ENCODE peak calls at places on chromosome 6, in four cellular contexts. One of them, this sample, is unnamed.

GRCh38 chr6:4589295-4589694 is 186.9 kb upstream of the CDYL start:
- DNase-seq in breast epithelium: no peak
- DNase-seq in prostate gland: no peak
- DNase-seq in vagina: no peak
- DNase-seq in this sample: no peak

GRCh38 chr6:105318660-105319059 is 84.2 kb downstream of the PREP start:
- DNase-seq in breast epithelium: no peak
- DNase-seq in prostate gland: no peak
- DNase-seq in vagina: no peak
- DNase-seq in this sample: no peak

GRCh38 chr6:92297101-92297500 is 1122.3 kb downstream of the EPHA7 start:
- DNase-seq in breast epithelium: no peak
- DNase-seq in prostate gland: no peak
- DNase-seq in vagina: no peak
- DNase-seq in this sample: no peak

GRCh38 chr6:10429638-10430427 is 15.0 kb upstream of the TFAP2A start:
- DNase-seq in breast epithelium: peak
- DNase-seq in prostate gland: no peak
- DNase-seq in vagina: no peak
- DNase-seq in this sample: no peak

GRCh38 chr6:14871196-14871595 is 374.7 kb upstream of the JARID2 start:
- DNase-seq in breast epithelium: no peak
- DNase-seq in prostate gland: no peak
- DNase-seq in vagina: no peak
- DNase-seq in this sample: no peak

GRCh38 chr6:33000053-33000452 is 9.3 kb downstream of the HLA-DOA start:
- DNase-seq in breast epithelium: no peak
- DNase-seq in prostate gland: no peak
- DNase-seq in vagina: no peak
- DNase-seq in this sample: peak

GRCh38 chr6:7904654-7905319 is 5.8 kb downstream of the TXNDC5 start:
- DNase-seq in breast epithelium: no peak
- DNase-seq in prostate gland: no peak
- DNase-seq in vagina: no peak
- DNase-seq in this sample: no peak

GRCh38 chr6:81383472-81383871 is 369.0 kb downstream of the TENT5A start:
- DNase-seq in breast epithelium: no peak
- DNase-seq in prostate gland: no peak
- DNase-seq in vagina: no peak
- DNase-seq in this sample: no peak

DNA sequence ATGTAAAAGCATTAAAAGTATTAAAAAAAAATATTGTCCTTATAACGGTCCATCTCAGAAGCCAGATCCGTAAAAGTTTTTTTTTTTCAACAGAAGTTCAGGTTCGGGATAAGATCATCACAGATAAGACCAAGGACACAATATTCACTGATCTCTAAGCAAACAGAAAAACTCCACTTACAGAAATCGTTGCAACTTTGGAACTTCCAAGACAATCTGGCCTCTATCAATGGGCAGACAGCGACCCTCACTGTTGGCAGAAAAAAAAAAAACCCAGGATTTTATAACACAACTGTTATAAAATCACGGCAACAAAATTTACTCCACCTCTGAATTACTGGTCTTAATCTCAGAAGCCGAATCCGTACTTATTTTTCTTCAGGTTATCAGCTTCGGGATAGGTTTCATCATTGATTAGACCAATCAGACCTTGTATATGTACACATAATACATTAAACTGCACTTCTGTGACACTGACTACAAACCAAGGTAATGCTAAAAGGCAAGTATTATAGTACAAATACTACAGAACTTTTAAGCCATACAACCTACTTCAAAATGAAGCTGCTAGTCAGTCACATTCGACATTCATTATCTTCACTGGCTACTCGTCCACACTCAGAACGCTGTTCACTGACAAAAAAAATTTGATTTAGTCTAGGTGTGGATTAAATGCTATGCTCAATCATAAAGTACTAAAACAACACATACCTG is 34.7 kb upstream of the SYNCRIP start:
- DNase-seq in breast epithelium: no peak
- DNase-seq in prostate gland: no peak
- DNase-seq in vagina: no peak
- DNase-seq in this sample: no peak
- TF ChIP-seq POLR2A in breast epithelium: no peak
- TF ChIP-seq POLR2A in prostate gland: no peak
- TF ChIP-seq POLR2A in vagina: no peak
- TF ChIP-seq POLR2A in this sample: no peak

GRCh38 chr6:166944666-166945256 is 11.6 kb downstream of the RNASET2 start:
- DNase-seq in breast epithelium: no peak
- DNase-seq in prostate gland: no peak
- DNase-seq in vagina: no peak
- DNase-seq in this sample: no peak

GRCh38 chr6:166939894-166940293 is 16.5 kb downstream of the RNASET2 start:
- DNase-seq in breast epithelium: peak
- DNase-seq in prostate gland: no peak
- DNase-seq in vagina: no peak
- DNase-seq in this sample: no peak

GRCh38 chr6:166939276-166939816 is 17.0 kb downstream of the RNASET2 start:
- DNase-seq in breast epithelium: no peak
- DNase-seq in prostate gland: no peak
- DNase-seq in vagina: no peak
- DNase-seq in this sample: no peak

GRCh38 chr6:166940643-166941068 is 15.7 kb downstream of the RNASET2 start:
- DNase-seq in breast epithelium: peak
- DNase-seq in prostate gland: no peak
- DNase-seq in vagina: no peak
- DNase-seq in this sample: no peak

GRCh38 chr6:166942393-166943168 is 13.8 kb downstream of the RNASET2 start:
- DNase-seq in breast epithelium: no peak
- DNase-seq in prostate gland: no peak
- DNase-seq in vagina: no peak
- DNase-seq in this sample: no peak
- TF ChIP-seq POLR2AphosphoS5 in breast epithelium: no peak
- TF ChIP-seq POLR2AphosphoS5 in prostate gland: no peak
- TF ChIP-seq POLR2AphosphoS5 in vagina: no peak
- TF ChIP-seq POLR2AphosphoS5 in this sample: no peak

GRCh38 chr6:35312763-35313125 is 15.1 kb downstream of the DEF6 start:
- DNase-seq in breast epithelium: no peak
- DNase-seq in prostate gland: no peak
- DNase-seq in vagina: no peak
- DNase-seq in this sample: no peak

GRCh38 chr6:35309611-35310264 is 12.1 kb downstream of the DEF6 start:
- DNase-seq in breast epithelium: no peak
- DNase-seq in prostate gland: no peak
- DNase-seq in vagina: peak
- DNase-seq in this sample: no peak

GRCh38 chr6:35310265-35310831 is 12.7 kb downstream of the DEF6 start:
- DNase-seq in breast epithelium: no peak
- DNase-seq in prostate gland: no peak
- DNase-seq in vagina: peak
- DNase-seq in this sample: no peak

GRCh38 chr6:35312076-35312762 is 14.6 kb downstream of the DEF6 start:
- DNase-seq in breast epithelium: no peak
- DNase-seq in prostate gland: no peak
- DNase-seq in vagina: peak
- DNase-seq in this sample: no peak

GRCh38 chr6:35311390-35312075 is 13.9 kb downstream of the DEF6 start:
- DNase-seq in breast epithelium: no peak
- DNase-seq in prostate gland: no peak
- DNase-seq in vagina: peak
- DNase-seq in this sample: no peak
- TF ChIP-seq POLR2A in breast epithelium: no peak
- TF ChIP-seq POLR2A in prostate gland: no peak
- TF ChIP-seq POLR2A in vagina: no peak
- TF ChIP-seq POLR2A in this sample: no peak

DNA sequence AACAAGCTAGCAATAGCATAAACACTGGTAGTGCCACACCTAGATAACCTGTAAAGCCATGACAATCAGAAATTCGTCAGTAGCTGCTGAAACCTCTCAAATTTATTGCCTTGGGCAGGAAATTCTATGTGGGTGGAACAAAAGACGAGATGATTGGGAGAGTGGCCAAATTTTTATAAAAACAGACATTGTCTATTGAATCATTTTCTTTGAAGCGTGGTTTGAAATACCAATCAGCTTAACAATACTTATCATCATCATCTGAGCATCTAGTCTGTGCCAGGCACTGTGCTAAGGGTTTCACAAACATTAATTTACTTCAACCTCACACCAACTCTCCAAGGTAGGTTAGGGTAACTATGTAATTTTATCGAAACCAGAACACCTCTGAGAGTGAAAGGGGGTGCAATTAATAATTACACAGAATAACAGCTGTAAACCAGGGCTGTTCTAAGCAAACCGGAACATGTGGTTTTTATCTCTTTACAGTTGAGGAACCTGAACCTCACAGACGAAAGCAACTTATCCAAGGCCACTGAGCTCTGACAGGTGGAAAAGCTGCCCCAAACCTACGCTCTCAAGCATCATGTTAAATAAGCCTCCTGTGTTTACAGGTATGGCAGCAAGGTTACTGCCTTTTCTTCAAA is 43.4 kb downstream of the NHSL1 start:
- DNase-seq in breast epithelium: no peak
- DNase-seq in prostate gland: no peak
- DNase-seq in vagina: no peak
- DNase-seq in this sample: no peak
- TF ChIP-seq POLR2AphosphoS5 in breast epithelium: no peak
- TF ChIP-seq POLR2AphosphoS5 in prostate gland: no peak
- TF ChIP-seq POLR2AphosphoS5 in vagina: no peak
- TF ChIP-seq POLR2AphosphoS5 in this sample: no peak

GRCh38 chr6:168606722-168607121 is 165.7 kb downstream of the SMOC2 start:
- DNase-seq in breast epithelium: no peak
- DNase-seq in prostate gland: no peak
- DNase-seq in vagina: no peak
- DNase-seq in this sample: no peak

GRCh38 chr6:168607272-168608112 is 166.5 kb downstream of the SMOC2 start:
- DNase-seq in breast epithelium: no peak
- DNase-seq in prostate gland: no peak
- DNase-seq in vagina: no peak
- DNase-seq in this sample: no peak

GRCh38 chr6:168608113-168608400 is 167.1 kb downstream of the SMOC2 start:
- DNase-seq in breast epithelium: no peak
- DNase-seq in prostate gland: no peak
- DNase-seq in vagina: no peak
- DNase-seq in this sample: no peak

GRCh38 chr6:168609914-168610490 is 169.0 kb downstream of the SMOC2 start:
- DNase-seq in breast epithelium: no peak
- DNase-seq in prostate gland: no peak
- DNase-seq in vagina: no peak
- DNase-seq in this sample: no peak

DNA sequence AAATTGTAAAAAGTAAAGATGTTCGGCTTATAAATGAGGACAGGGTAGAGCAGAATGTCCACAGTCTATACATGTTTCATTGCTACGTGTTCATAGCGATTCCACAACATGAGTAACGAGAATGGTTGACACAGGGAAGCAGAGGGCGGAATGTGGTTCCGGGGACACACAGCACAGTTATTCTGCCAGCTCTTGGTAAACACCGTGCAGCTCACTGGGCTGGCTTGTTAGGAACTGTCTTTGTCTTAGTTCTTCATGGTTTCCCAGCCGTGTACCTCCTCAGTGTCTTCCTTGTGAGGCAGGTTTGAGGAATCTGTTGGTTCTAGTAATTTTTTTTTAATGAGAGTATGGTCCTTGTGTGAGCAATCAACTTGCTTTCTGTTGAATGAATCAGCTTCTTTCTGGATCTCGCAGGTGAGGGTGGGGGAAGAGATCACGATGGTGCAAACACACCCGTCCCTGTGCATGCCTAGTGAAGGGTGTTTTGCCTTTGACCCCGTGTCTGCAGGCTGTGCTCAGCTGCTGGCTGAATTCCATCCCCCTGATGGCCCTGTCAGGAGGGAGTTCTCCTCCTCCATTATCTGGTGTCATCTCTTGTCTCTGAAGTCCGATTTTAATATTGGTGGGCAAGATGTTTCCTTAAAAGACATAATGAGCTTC is 168.2 kb downstream of the SMOC2 start:
- DNase-seq in breast epithelium: no peak
- DNase-seq in prostate gland: peak
- DNase-seq in vagina: no peak
- DNase-seq in this sample: no peak
- TF ChIP-seq POLR2A in breast epithelium: no peak
- TF ChIP-seq POLR2A in prostate gland: no peak
- TF ChIP-seq POLR2A in vagina: no peak
- TF ChIP-seq POLR2A in this sample: no peak

This sample was measured in stomach.